ENCODE peak calls at places on chromosomes 5 and 9, in five cellular contexts. M, O, E, C and V are unnamed samples.

GRCh38 chr5:45696206-45696836 is at the start of gene HCN1:
- DNase-seq in M (no peak), O (peak; percentile 91), E (peak; percentile 42), C (peak; percentile 90), V (peak; percentile 91)

GRCh38 chr9:119264165-119264564 is 105.1 kb downstream of the BRINP1 start:
- DNase-seq in M (no peak), O (no peak), E (no peak), C (no peak), V (no peak)

GRCh38 chr9:4086119-4087088 is 213.5 kb downstream of the GLIS3 start:
- DNase-seq in M (no peak), O (no peak), E (no peak), C (no peak), V (peak; percentile 18)

GRCh38 chr9:34589656-34590375 is at the start of gene CNTFR:
- DNase-seq in M (no peak), O (no peak), E (peak; percentile 54), C (peak; percentile 86), V (peak; percentile 65)

GRCh38 chr5:158465379-158465972 is 606.5 kb upstream of the CLINT1 start:
- DNase-seq in M (no peak), O (no peak), E (no peak), C (no peak), V (no peak)

GRCh38 chr9:21317956-21318923 is 13.1 kb upstream of the IFNA5 start:
- DNase-seq in M (peak; percentile 33), O (no peak), E (no peak), C (no peak), V (no peak)

GRCh38 chr5:6734243-6734695 is 21.0 kb downstream of the TENT4A start:
- DNase-seq in M (no peak), O (no peak), E (no peak), C (peak; percentile 85), V (no peak)

GRCh38 chr9:136254381-136255165 is 9.0 kb upstream of the QSOX2 start:
- DNase-seq in M (no peak), O (peak; percentile 44), E (no peak), C (no peak), V (peak; percentile 76)

GRCh38 chr5:96957125-96958041 is 21.5 kb downstream of the LNPEP start:
- DNase-seq in M (no peak), O (no peak), E (no peak), C (no peak), V (no peak)

GRCh38 chr9:120486347-120486746 is 93.6 kb downstream of the CDK5RAP2 start:
- DNase-seq in M (no peak), O (no peak), E (no peak), C (no peak), V (no peak)
- H3K27ac ChIP-seq in M (no peak overlapping the region), O (no peak overlapping the region), E (no peak overlapping the region), C (no peak overlapping the region), V (no peak overlapping the region)

GRCh38 chr9:35842795-35843194 is 13.8 kb downstream of the TMEM8B start:
- DNase-seq in M (no peak), O (no peak), E (no peak), C (no peak), V (no peak)

GRCh38 chr9:35840901-35841900 is 12.2 kb downstream of the TMEM8B start:
- DNase-seq in M (no peak), O (no peak), E (no peak), C (no peak), V (no peak)

GRCh38 chr9:35839926-35840325 is 10.9 kb downstream of the TMEM8B start:
- DNase-seq in M (no peak), O (no peak), E (no peak), C (no peak), V (no peak)

GRCh38 chr9:35844628-35845301 is 15.7 kb downstream of the TMEM8B start:
- DNase-seq in M (peak; percentile 78), O (no peak), E (peak; percentile 65), C (no peak), V (no peak)

DNA sequence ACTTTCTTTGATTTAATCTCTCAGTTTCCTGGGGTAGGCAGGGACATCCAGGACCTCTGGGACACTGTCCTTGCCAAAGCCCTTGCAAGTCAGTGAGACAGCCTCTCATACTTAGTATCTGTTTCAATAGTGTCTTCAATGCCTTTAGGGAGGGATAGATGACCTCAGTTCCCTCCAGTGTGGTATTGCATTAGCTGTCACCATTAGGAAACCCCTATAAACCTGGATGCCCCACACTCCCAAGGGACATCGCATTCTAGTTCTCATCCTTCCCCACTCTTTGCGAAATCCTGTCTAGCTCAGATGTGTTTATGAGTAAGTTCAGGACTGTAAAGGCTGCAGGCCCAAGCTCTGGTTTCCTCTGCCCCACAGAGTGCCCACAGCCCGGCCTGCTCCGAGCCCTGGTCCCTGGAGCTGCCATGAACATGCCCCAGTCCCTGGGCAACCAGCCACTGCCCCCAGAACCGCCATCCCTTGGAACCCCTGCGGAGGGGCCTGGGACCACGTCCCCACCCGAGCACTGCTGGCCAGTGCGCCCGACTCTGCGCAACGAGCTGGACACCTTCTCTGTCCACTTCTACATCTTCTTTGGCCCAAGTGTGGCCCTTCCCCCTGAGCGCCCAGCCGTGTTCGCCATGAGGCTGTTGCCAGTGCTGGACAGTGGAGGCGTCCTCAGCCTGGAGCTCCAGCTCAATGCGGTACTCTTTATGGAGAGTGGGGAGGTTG is 13.2 kb downstream of the TMEM8B start:
- DNase-seq in M (no peak), O (no peak), E (no peak), C (no peak), V (no peak)
- H3K4me1 ChIP-seq in M (peaks cover 21% of the 10 kb centered on the region), O (no peaks in the 10 kb centered on the region), E (peaks cover 10% of the 10 kb centered on the region), C (no peaks in the 10 kb centered on the region), V (peaks cover 6% of the 10 kb centered on the region)

GRCh38 chr5:129377504-129377903 is 82.6 kb upstream of the ADAMTS19 start:
- DNase-seq in M (no peak), O (no peak), E (no peak), C (no peak), V (no peak)
- H3K27ac ChIP-seq in M (no peak overlapping the region), O (no peak overlapping the region), E (no peak overlapping the region), C (no peak overlapping the region), V (no peak overlapping the region)

GRCh38 chr5:10489810-10490426 is 48.2 kb downstream of the ROPN1L start:
- DNase-seq in M (no peak), O (no peak), E (no peak), C (no peak), V (no peak)
- H3K4me1 ChIP-seq in M (peaks cover 13% of the 10 kb centered on the region), O (no peaks in the 10 kb centered on the region), E (peaks cover 10% of the 10 kb centered on the region), C (no peaks in the 10 kb centered on the region), V (peaks cover 4% of the 10 kb centered on the region)